ENCODE peak calls at places on chromosomes 5 and 9, in five cellular contexts. One of them, this sample, is unnamed. For H3K4me1, the result is how much of the 10 kb centered on the place peaks cover.

GRCh38 chr5:44909009-44909408 is 100.3 kb downstream of the MRPS30 start:
- DNase-seq in suprapubic skin: no peak
- DNase-seq in lung: no peak
- DNase-seq in Peyer's patch: no peak
- DNase-seq in IMR-90: no peak
- DNase-seq in this sample: no peak

GRCh38 chr5:111502976-111503375 is 9.4 kb downstream of the STARD4 start:
- DNase-seq in Peyer's patch: no peak
- DNase-seq in IMR-90: peak
- DNase-seq in suprapubic skin: no peak
- DNase-seq in lung: no peak
- DNase-seq in this sample: no peak

GRCh38 chr9:4084440-4084818 is 215.4 kb downstream of the GLIS3 start:
- DNase-seq in Peyer's patch: no peak
- DNase-seq in suprapubic skin: no peak
- DNase-seq in IMR-90: peak
- DNase-seq in lung: no peak
- DNase-seq in this sample: no peak

GRCh38 chr5:79146352-79146751 is 34.7 kb downstream of the BHMT start:
- DNase-seq in lung: no peak
- DNase-seq in IMR-90: peak
- DNase-seq in Peyer's patch: no peak
- DNase-seq in suprapubic skin: no peak
- DNase-seq in this sample: no peak

GRCh38 chr5:89584339-89584956 is 701.5 kb upstream of the MEF2C start:
- DNase-seq in lung: no peak
- DNase-seq in IMR-90: peak
- DNase-seq in Peyer's patch: no peak
- DNase-seq in suprapubic skin: no peak
- DNase-seq in this sample: no peak

GRCh38 chr5:116759860-116760644 is 185.4 kb upstream of the SEMA6A start:
- DNase-seq in IMR-90: no peak
- DNase-seq in suprapubic skin: no peak
- DNase-seq in Peyer's patch: no peak
- DNase-seq in lung: no peak
- DNase-seq in this sample: no peak

GRCh38 chr5:55039843-55040242 is 15.8 kb downstream of the GZMK start:
- DNase-seq in Peyer's patch: no peak
- DNase-seq in suprapubic skin: no peak
- DNase-seq in IMR-90: no peak
- DNase-seq in lung: no peak
- DNase-seq in this sample: no peak

GRCh38 chr5:39755986-39756385 is 331.2 kb upstream of the DAB2 start:
- DNase-seq in lung: no peak
- DNase-seq in Peyer's patch: no peak
- DNase-seq in suprapubic skin: no peak
- DNase-seq in IMR-90: peak
- DNase-seq in this sample: peak

GRCh38 chr5:103010120-103010666 is 109.7 kb downstream of the GIN1 start:
- DNase-seq in Peyer's patch: no peak
- DNase-seq in IMR-90: peak
- DNase-seq in suprapubic skin: no peak
- DNase-seq in lung: no peak
- DNase-seq in this sample: no peak

GRCh38 chr5:74966151-74967050 is 86.0 kb downstream of the GCNT4 start:
- DNase-seq in Peyer's patch: no peak
- DNase-seq in lung: no peak
- DNase-seq in suprapubic skin: no peak
- DNase-seq in IMR-90: peak
- DNase-seq in this sample: no peak

GRCh38 chr9:136629879-136630661 is 32.6 kb upstream of the EGFL7 start:
- DNase-seq in Peyer's patch: peak
- DNase-seq in IMR-90: peak
- DNase-seq in lung: peak
- DNase-seq in suprapubic skin: peak
- DNase-seq in this sample: peak

GRCh38 chr9:107389617-107390071 is 99.9 kb downstream of the KLF4 start:
- DNase-seq in Peyer's patch: no peak
- DNase-seq in IMR-90: peak
- DNase-seq in lung: peak
- DNase-seq in suprapubic skin: peak
- DNase-seq in this sample: peak

GRCh38 chr9:129166962-129167557 is 11.0 kb downstream of the IER5L start:
- DNase-seq in IMR-90: peak
- DNase-seq in lung: peak
- DNase-seq in Peyer's patch: peak
- DNase-seq in suprapubic skin: peak
- DNase-seq in this sample: peak

GRCh38 chr5:115948013-115948605 is 14.2 kb upstream of the LVRN start:
- DNase-seq in IMR-90: peak
- DNase-seq in lung: no peak
- DNase-seq in Peyer's patch: no peak
- DNase-seq in suprapubic skin: peak
- DNase-seq in this sample: no peak

GRCh38 chr5:61311056-61311455 is 21.0 kb upstream of the ZSWIM6 start:
- DNase-seq in lung: no peak
- DNase-seq in Peyer's patch: no peak
- DNase-seq in IMR-90: no peak
- DNase-seq in suprapubic skin: no peak
- DNase-seq in this sample: no peak

GRCh38 chr5:176812269-176813259 is 2.2 kb downstream of the UNC5A start:
- DNase-seq in lung: no peak
- DNase-seq in Peyer's patch: no peak
- DNase-seq in IMR-90: no peak
- DNase-seq in suprapubic skin: no peak
- DNase-seq in this sample: no peak

GRCh38 chr5:1641560-1642166 is 117.9 kb upstream of the LPCAT1 start:
- DNase-seq in Peyer's patch: peak
- DNase-seq in lung: peak
- DNase-seq in suprapubic skin: peak
- DNase-seq in IMR-90: peak
- DNase-seq in this sample: peak

GRCh38 chr9:137194909-137195308 is 5.6 kb downstream of the TPRN start:
- DNase-seq in lung: no peak
- DNase-seq in IMR-90: no peak
- DNase-seq in suprapubic skin: no peak
- DNase-seq in Peyer's patch: no peak
- DNase-seq in this sample: no peak

GRCh38 chr9:136244116-136244775 is 1.4 kb downstream of the QSOX2 start:
- DNase-seq in Peyer's patch: peak
- DNase-seq in IMR-90: no peak
- DNase-seq in suprapubic skin: no peak
- DNase-seq in lung: no peak
- DNase-seq in this sample: no peak

GRCh38 chr9:5832093-5832542 is 799 bp downstream of the ERMP1 start:
- DNase-seq in lung: no peak
- DNase-seq in Peyer's patch: peak
- DNase-seq in suprapubic skin: no peak
- DNase-seq in IMR-90: no peak
- DNase-seq in this sample: no peak

GRCh38 chr5:39005566-39006232 is 68.5 kb downstream of the RICTOR start:
- DNase-seq in suprapubic skin: no peak
- DNase-seq in Peyer's patch: no peak
- DNase-seq in IMR-90: peak
- DNase-seq in lung: no peak
- DNase-seq in this sample: no peak

GRCh38 chr5:143194206-143194605 is 209.3 kb downstream of the NR3C1 start:
- DNase-seq in Peyer's patch: no peak
- DNase-seq in lung: no peak
- DNase-seq in suprapubic skin: no peak
- DNase-seq in IMR-90: peak
- DNase-seq in this sample: no peak

GRCh38 chr5:147065071-147065470 is 169.8 kb upstream of the STK32A start:
- DNase-seq in lung: no peak
- DNase-seq in IMR-90: no peak
- DNase-seq in Peyer's patch: no peak
- DNase-seq in suprapubic skin: no peak
- DNase-seq in this sample: no peak

GRCh38 chr5:147068998-147069397 is 165.8 kb upstream of the STK32A start:
- DNase-seq in Peyer's patch: no peak
- DNase-seq in suprapubic skin: no peak
- DNase-seq in lung: no peak
- DNase-seq in IMR-90: no peak
- DNase-seq in this sample: no peak

DNA sequence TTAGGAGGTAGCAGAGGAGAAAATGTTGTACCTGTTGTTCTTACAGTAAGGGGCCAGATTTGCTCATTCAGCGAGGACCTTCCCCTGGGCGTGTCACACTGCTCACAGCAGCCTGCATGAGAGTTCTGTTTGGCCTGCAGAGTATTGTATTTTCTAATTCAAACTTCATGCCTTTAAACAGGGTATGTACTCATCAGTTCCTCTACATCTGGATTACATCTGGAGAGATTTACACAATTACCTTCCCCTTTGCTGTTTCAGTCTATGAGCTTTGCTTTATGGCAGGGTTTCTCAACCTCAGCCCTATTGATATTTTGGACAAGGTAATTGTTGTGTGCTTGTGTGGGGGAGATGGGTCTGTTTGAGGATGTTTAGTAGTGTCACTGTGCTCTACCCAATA is 170.9 kb upstream of the STK32A start:
- DNase-seq in IMR-90: no peak
- DNase-seq in Peyer's patch: no peak
- DNase-seq in suprapubic skin: no peak
- DNase-seq in lung: no peak
- DNase-seq in this sample: no peak
- TF ChIP-seq CTCF in IMR-90: no peak
- TF ChIP-seq CTCF in Peyer's patch: no peak
- TF ChIP-seq CTCF in suprapubic skin: no peak
- TF ChIP-seq CTCF in lung: no peak
- TF ChIP-seq CTCF in this sample: no peak

GRCh38 chr9:130200038-130200979 is 28.1 kb downstream of the NCS1 start:
- DNase-seq in lung: no peak
- DNase-seq in IMR-90: no peak
- DNase-seq in Peyer's patch: no peak
- DNase-seq in suprapubic skin: peak
- DNase-seq in this sample: no peak

GRCh38 chr9:130198501-130199179 is 26.4 kb downstream of the NCS1 start:
- DNase-seq in lung: no peak
- DNase-seq in suprapubic skin: no peak
- DNase-seq in Peyer's patch: no peak
- DNase-seq in IMR-90: no peak
- DNase-seq in this sample: no peak

GRCh38 chr9:130201974-130202373 is 29.8 kb downstream of the NCS1 start:
- DNase-seq in IMR-90: no peak
- DNase-seq in lung: no peak
- DNase-seq in suprapubic skin: no peak
- DNase-seq in Peyer's patch: no peak
- DNase-seq in this sample: no peak

GRCh38 chr9:130199605-130200004 is 27.4 kb downstream of the NCS1 start:
- DNase-seq in Peyer's patch: no peak
- DNase-seq in IMR-90: peak
- DNase-seq in suprapubic skin: no peak
- DNase-seq in lung: no peak
- DNase-seq in this sample: no peak

DNA sequence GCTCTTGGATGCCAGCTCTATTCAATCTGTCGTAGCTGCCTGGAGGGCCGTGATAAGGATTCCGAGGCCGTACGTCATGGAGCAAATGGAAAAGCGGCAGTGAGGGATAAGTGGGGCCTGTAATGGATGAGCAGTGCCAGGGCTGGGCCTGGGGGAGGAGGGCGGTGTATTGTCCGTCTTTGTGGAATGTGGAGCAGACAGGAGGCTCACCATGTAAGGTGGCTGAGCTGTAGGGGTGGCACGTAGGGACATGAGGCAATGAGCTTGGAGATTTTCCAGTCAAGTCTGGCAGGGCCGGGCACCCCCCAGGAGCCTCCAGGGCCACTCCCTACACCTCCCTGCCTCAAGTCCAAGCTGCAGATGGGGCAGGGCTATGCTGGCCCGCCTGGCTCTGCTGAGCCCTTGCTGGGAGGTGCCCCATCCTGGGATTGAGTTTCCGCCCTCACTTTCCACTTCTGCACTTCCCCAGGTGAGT is 29.2 kb downstream of the NCS1 start:
- DNase-seq in suprapubic skin: no peak
- DNase-seq in lung: no peak
- DNase-seq in Peyer's patch: no peak
- DNase-seq in IMR-90: no peak
- DNase-seq in this sample: no peak
- H3K27ac ChIP-seq in suprapubic skin: peak
- H3K27ac ChIP-seq in lung: no peak
- H3K27ac ChIP-seq in Peyer's patch: no peak
- H3K27ac ChIP-seq in IMR-90: no peak
- H3K27ac ChIP-seq in this sample: no peak

DNA sequence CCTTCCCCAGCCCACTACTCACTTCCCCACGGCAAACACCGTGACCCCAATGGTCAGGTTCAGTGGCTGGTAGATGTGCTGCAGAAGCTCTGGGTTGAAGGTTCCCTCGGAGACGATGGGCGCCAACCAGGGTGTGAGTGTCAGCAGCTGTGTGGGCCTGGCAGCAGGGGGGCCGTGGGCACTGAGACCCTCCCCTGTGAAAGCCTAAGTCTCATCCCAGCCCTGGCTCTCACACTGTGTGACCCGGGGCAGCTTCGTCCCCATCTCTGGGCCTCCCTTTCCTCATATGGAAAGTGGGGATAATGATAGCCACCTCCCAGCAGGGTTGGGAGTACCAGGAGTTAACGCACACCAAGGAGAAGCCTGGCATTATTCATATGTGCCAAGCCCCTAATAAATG is 8.6 kb downstream of the GBGT1 start:
- DNase-seq in Peyer's patch: no peak
- DNase-seq in IMR-90: no peak
- DNase-seq in suprapubic skin: no peak
- DNase-seq in lung: no peak
- DNase-seq in this sample: peak
- H3K4me1 ChIP-seq in Peyer's patch: under half
- H3K4me1 ChIP-seq in IMR-90: under half
- H3K4me1 ChIP-seq in suprapubic skin: under half
- H3K4me1 ChIP-seq in lung: under half
- H3K4me1 ChIP-seq in this sample: under half

GRCh38 chr5:100520348-100520747 is 14.8 kb upstream of the FAM174A start:
- DNase-seq in IMR-90: no peak
- DNase-seq in lung: no peak
- DNase-seq in suprapubic skin: no peak
- DNase-seq in Peyer's patch: no peak
- DNase-seq in this sample: no peak

GRCh38 chr5:100519075-100519474 is 16.1 kb upstream of the FAM174A start:
- DNase-seq in lung: no peak
- DNase-seq in suprapubic skin: no peak
- DNase-seq in Peyer's patch: no peak
- DNase-seq in IMR-90: no peak
- DNase-seq in this sample: no peak

GRCh38 chr5:100518377-100518776 is 16.8 kb upstream of the FAM174A start:
- DNase-seq in Peyer's patch: no peak
- DNase-seq in lung: no peak
- DNase-seq in suprapubic skin: no peak
- DNase-seq in IMR-90: no peak
- DNase-seq in this sample: no peak

GRCh38 chr5:100516285-100516684 is 18.9 kb upstream of the FAM174A start:
- DNase-seq in Peyer's patch: no peak
- DNase-seq in lung: no peak
- DNase-seq in suprapubic skin: no peak
- DNase-seq in IMR-90: no peak
- DNase-seq in this sample: no peak

GRCh38 chr5:100517301-100517974 is 17.7 kb upstream of the FAM174A start:
- DNase-seq in suprapubic skin: peak
- DNase-seq in lung: peak
- DNase-seq in IMR-90: no peak
- DNase-seq in Peyer's patch: no peak
- DNase-seq in this sample: no peak
- TF ChIP-seq CTCF in suprapubic skin: peak
- TF ChIP-seq CTCF in lung: no peak
- TF ChIP-seq CTCF in IMR-90: no peak
- TF ChIP-seq CTCF in Peyer's patch: no peak
- TF ChIP-seq CTCF in this sample: no peak